ENCODE peak calls at places on chromosomes 3 and 15, in five cellular contexts. L, P, Z, G and B are unnamed samples.

GRCh38 chr3:13563911-13564310 is 15.0 kb downstream of the FBLN2 start:
- DNase-seq in G (no peak), Z (no peak), L (no peak), P (no peak), B (no peak)

GRCh38 chr3:40185029-40185695 is 124.3 kb upstream of the EIF1B start:
- DNase-seq in P (no peak), L (no peak), Z (no peak), G (peak), B (no peak)

GRCh38 chr15:75107905-75108838 is 84.8 kb downstream of the PPCDC start:
- DNase-seq in P (no peak), L (no peak), Z (no peak), G (peak), B (peak)

GRCh38 chr3:31959951-31960792 is 20.9 kb downstream of the OSBPL10 start:
- DNase-seq in Z (no peak), P (no peak), L (no peak), G (no peak), B (no peak)

GRCh38 chr3:120272294-120272693 is 12.7 kb downstream of the GPR156 start:
- DNase-seq in Z (no peak), P (no peak), L (no peak), G (no peak), B (no peak)

GRCh38 chr15:98655732-98656131 is 7.4 kb downstream of the IGF1R start:
- DNase-seq in Z (no peak), L (no peak), P (no peak), G (no peak), B (no peak)

GRCh38 chr3:16060358-16060852 is 114.1 kb upstream of the GALNT15 start:
- DNase-seq in Z (no peak), L (peak), P (peak), G (no peak), B (peak)

GRCh38 chr3:36923981-36924747 is 20.7 kb downstream of the TRANK1 start:
- DNase-seq in P (no peak), G (no peak), Z (no peak), L (no peak), B (no peak)

GRCh38 chr15:97482521-97482920 is 478.0 kb upstream of the ARRDC4 start:
- DNase-seq in P (no peak), L (no peak), Z (no peak), G (no peak), B (no peak)

GRCh38 chr3:139520028-139520737 is 19.4 kb downstream of the RBP1 start:
- DNase-seq in P (no peak), G (no peak), L (no peak), Z (peak), B (peak)

GRCh38 chr15:51202783-51203182 is 108.1 kb upstream of the TNFAIP8L3 start:
- DNase-seq in Z (no peak), G (no peak), P (no peak), L (no peak), B (no peak)

GRCh38 chr3:36147934-36148333 is 232.4 kb upstream of the STAC start:
- DNase-seq in Z (no peak), P (no peak), G (no peak), L (no peak), B (no peak)

GRCh38 chr15:34799149-34799824 is 3.9 kb upstream of the ACTC1 start:
- DNase-seq in G (no peak), P (no peak), Z (peak), L (peak), B (no peak)

GRCh38 chr3:195040094-195040493 is 230.9 kb downstream of the XXYLT1 start:
- DNase-seq in Z (no peak), L (no peak), P (no peak), G (no peak), B (peak)

GRCh38 chr3:66744521-66744920 is 243.7 kb upstream of the LRIG1 start:
- DNase-seq in Z (no peak), L (no peak), G (no peak), P (no peak), B (no peak)

DNA sequence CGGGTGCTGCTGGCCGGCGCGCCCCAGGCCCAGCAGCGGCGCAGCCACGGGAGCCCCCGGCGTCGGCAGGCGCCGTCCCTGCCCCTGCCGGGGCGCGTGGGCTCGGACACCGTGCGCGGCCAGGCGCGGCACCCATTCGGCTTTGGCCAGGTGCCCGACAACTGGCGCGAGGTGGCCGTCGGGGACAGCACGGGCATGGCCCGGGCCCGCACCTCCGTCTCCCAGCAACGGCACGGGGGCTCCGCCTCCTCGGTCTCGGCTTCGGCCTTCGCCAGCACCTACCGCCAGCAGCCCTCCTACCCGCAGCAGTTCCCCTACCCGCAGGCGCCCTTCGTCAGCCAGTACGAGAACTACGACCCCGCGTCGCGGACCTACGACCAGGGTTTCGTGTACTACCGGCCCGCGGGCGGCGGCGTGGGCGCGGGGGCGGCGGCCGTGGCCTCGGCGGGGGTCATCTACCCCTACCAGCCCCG is 777 bp downstream of the LOXL1 start:
- DNase-seq in L (peak), G (no peak), P (no peak), Z (peak), B (no peak)
- TF ChIP-seq POLR2A in L (no peak), G (no peak), P (no peak), Z (no peak), B (no peak)

DNA sequence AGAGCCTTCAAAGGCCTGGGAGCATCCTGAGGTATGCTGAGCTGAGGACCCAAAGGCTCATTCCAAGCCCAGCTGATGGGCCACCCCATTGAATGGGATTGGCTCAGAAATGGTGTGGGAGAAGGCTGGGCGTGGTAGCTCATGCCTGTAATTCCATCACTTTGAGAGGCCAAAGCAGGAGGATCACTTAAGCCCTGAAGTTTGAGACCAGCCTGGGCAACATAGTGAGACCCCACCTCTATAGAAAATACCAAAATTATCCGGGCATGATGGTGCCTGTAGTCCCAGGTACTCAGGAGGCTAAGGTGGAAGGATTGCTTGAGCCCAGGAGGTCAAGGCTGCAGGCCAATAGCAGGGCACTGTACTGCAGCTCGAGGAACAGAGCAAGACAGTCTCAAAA is 43.8 kb upstream of the ADAMTSL3 start:
- DNase-seq in L (no peak), P (no peak), G (no peak), Z (no peak), B (no peak)
- TF ChIP-seq POLR2A in L (no peak), P (no peak), G (no peak), Z (no peak), B (no peak)

GRCh38 chr3:50245831-50246516 is 10.0 kb downstream of the GNAI2 start:
- DNase-seq in G (no peak), L (peak), P (no peak), Z (peak), B (peak)

GRCh38 chr3:50248387-50248786 is 12.4 kb downstream of the GNAI2 start:
- DNase-seq in L (no peak), Z (no peak), G (no peak), P (no peak), B (peak)

GRCh38 chr3:50249459-50249858 is 13.5 kb downstream of the GNAI2 start:
- DNase-seq in Z (no peak), L (no peak), P (no peak), G (no peak), B (no peak)

GRCh38 chr3:50245251-50245745 is 9.3 kb downstream of the GNAI2 start:
- DNase-seq in L (no peak), Z (no peak), P (no peak), G (no peak), B (no peak)

GRCh38 chr3:50246517-50246954 is 10.5 kb downstream of the GNAI2 start:
- DNase-seq in P (no peak), G (no peak), L (no peak), Z (no peak), B (no peak)
- TF ChIP-seq POLR2A in P (no peak), G (peak), L (no peak), Z (no peak), B (no peak)

DNA sequence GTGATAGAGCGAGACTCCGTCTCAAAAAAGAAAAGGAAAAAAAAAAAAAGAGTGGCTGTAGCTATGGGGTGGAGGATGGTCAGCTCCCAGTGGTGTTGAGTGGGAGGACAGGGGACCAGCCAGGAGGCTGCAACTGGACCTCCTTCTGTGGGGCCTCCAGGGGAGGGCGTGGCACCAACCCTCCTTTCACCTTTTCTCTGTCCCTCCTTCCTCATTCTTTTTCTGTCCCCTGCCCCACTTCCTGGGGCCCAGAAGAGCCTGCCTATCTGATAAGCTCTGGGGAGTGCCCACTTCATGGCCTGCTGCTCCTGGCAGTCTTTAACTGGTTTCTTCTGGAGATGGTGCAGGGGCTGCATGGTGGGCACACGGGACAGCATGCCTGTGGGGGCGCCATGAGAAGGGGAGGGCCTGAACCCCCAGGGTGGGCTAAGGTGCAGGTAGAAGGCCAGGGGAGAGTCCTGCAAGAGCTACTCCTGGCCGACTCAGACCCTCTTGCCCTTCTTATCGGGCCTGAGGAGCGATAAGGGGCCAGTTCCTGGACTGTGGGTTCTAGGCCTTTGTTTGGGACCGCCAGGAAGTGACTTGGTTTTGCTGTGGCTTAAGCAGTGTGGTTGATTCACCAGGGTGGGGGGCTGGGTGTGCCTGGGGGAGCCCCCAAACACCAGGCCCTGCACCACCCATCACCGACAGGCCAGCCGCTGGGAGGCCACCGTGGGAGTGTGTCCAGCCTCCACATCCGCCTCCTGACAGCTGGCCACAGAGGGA is 49.4 kb upstream of the FLNB start:
- DNase-seq in G (no peak), L (no peak), P (no peak), Z (no peak), B (peak)
- TF ChIP-seq POLR2A in G (no peak), L (no peak), P (no peak), Z (no peak), B (no peak)

DNA sequence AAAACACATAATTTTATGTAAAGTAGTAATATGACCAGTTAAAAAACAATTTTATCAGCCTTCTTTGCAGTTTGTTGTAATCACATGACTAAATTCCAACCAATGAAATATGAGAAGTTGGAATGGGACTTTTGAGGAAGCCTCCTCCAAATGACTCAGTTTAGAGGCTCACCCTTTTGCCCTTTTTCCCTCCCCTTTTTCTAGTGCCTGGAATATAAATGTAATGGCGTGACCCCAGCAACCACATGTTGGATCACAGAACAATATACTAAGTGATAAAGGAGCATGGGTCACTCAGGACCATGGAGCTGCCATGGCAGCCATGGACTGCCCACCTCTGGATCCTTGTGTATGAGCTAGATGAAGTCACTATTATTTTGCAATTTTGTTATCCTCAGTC is 48.8 kb upstream of the HEG1 start:
- DNase-seq in G (no peak), P (no peak), L (no peak), Z (no peak), B (no peak)
- TF ChIP-seq POLR2A in G (no peak), P (no peak), L (no peak), Z (no peak), B (no peak)